ENCODE peak calls at places on chromosomes 3 and 15, in eight cellular contexts. N is frontal cortex; M is GDM1; C is SW480; Y is Right ventricle myocardium superior; R is amniotic stem cell; F is activated T-helper 1 cell treated with anti-CD3 and anti-CD28 coated beads, Interleukin-12 subunit alpha, Interleukin-12 subunit beta, Interleukin-2, Interleukin-4 antibody, amounts not matched to agents 30 ng/mL and 10 ng/mL and 1 ng/mL, durations not matched to agents 14 hours and 24 hours and 36 hours; A is activated gamma-delta T cell treated with Interleukin-2 at 50 U/mL for 16 hours. D is an unnamed sample.
A peak's percentile ranks its signal among the peaks of the same experiment; 100 is the strongest.

GRCh38 chr15:57606816-57607215 is 15.1 kb downstream of the MYZAP start:
- DNase-seq in R (no peak), N (no peak), M (no peak), A (no peak), Y (no peak), F (no peak), C (no peak), D (no peak)

GRCh38 chr3:21803604-21804003 is 52.6 kb upstream of the ZNF385D start:
- DNase-seq in F (no peak), A (no peak), R (no peak), M (no peak), Y (no peak), C (no peak), N (no peak), D (no peak)

GRCh38 chr3:76495216-76495615 is 544.7 kb upstream of the ROBO2 start:
- DNase-seq in C (no peak), F (no peak), N (no peak), R (no peak), A (no peak), Y (no peak), M (no peak), D (no peak)

GRCh38 chr3:172595648-172596393 is 72.6 kb upstream of the TNFSF10 start:
- DNase-seq in Y (no peak), N (peak; percentile 25), F (peak; percentile 42), R (no peak), M (peak; percentile 54), C (peak; percentile 80), A (peak; percentile 35), D (no peak)

GRCh38 chr15:65083262-65083701 is 6.7 kb downstream of the KBTBD13 start:
- DNase-seq in M (no peak), R (no peak), Y (no peak), C (no peak), A (no peak), F (no peak), N (peak; percentile 54), D (no peak)

GRCh38 chr15:63057454-63058335 is 15.1 kb downstream of the TPM1 start:
- DNase-seq in C (no peak), R (no peak), Y (no peak), A (no peak), F (no peak), N (no peak), M (no peak), D (no peak)

GRCh38 chr3:190051643-190052042 is 69.1 kb downstream of the P3H2 start:
- DNase-seq in Y (no peak), F (no peak), N (no peak), A (no peak), C (no peak), R (no peak), M (no peak), D (no peak)

GRCh38 chr3:133047980-133048379 is 9.8 kb downstream of the TMEM108 start:
- DNase-seq in C (no peak), R (no peak), A (no peak), Y (no peak), N (no peak), F (no peak), M (no peak), D (no peak)

GRCh38 chr3:72340476-72341379 is 507.5 kb downstream of the SHQ1 start:
- DNase-seq in C (no peak), Y (no peak), A (no peak), F (no peak), M (no peak), R (no peak), N (no peak), D (no peak)

GRCh38 chr15:45179221-45179985 is 8.4 kb downstream of the SHF start:
- DNase-seq in M (no peak), R (no peak), A (peak; percentile 45), Y (no peak), N (no peak), F (peak; percentile 16), C (peak; percentile 79), D (no peak)

GRCh38 chr15:36707884-36708430 is 128.5 kb downstream of the CDIN1 start:
- DNase-seq in F (no peak), M (no peak), R (no peak), Y (no peak), N (no peak), A (no peak), C (no peak), D (no peak)

GRCh38 chr15:25501828-25502446 is 63.1 kb upstream of the UBE3A start:
- DNase-seq in N (no peak), C (peak; percentile 25), Y (no peak), A (no peak), F (no peak), M (peak; percentile 8), R (no peak), D (no peak)

GRCh38 chr3:113374078-113374477 is 67.2 kb downstream of the CFAP44 start:
- DNase-seq in R (no peak), Y (no peak), N (no peak), A (no peak), M (no peak), C (no peak), F (no peak), D (no peak)

GRCh38 chr3:77259701-77260100 is 219.8 kb downstream of the ROBO2 start:
- DNase-seq in A (no peak), N (no peak), F (no peak), M (no peak), Y (no peak), R (no peak), C (no peak), D (no peak)

GRCh38 chr3:110246796-110247369 is 824.7 kb upstream of the NECTIN3 start:
- DNase-seq in M (no peak), N (no peak), A (no peak), C (no peak), F (no peak), R (no peak), Y (no peak), D (no peak)

GRCh38 chr3:56135941-56136340 is 332.3 kb downstream of the ERC2 start:
- DNase-seq in C (peak; percentile 36), A (no peak), N (no peak), M (no peak), R (no peak), Y (no peak), F (no peak), D (no peak)

GRCh38 chr15:92011611-92012367 is 158.3 kb downstream of the SLCO3A1 start:
- DNase-seq in C (peak; percentile 75), F (no peak), N (no peak), R (no peak), M (no peak), A (no peak), Y (peak; percentile 56), D (no peak)

GRCh38 chr3:70832811-70833509 is 520.5 kb upstream of the MDFIC2 start:
- DNase-seq in A (no peak), C (no peak), N (no peak), Y (no peak), R (no peak), M (peak; percentile 13), F (no peak), D (no peak)

GRCh38 chr15:96331942-96332853 is 1.7 kb downstream of the NR2F2 start:
- DNase-seq in F (no peak), A (no peak), R (no peak), Y (peak; percentile 56), N (no peak), C (peak; percentile 75), M (no peak), D (peak; percentile 65)

GRCh38 chr3:8712045-8712870 is 21.3 kb upstream of the CAV3 start:
- DNase-seq in Y (no peak), N (no peak), R (no peak), M (no peak), C (peak; percentile 77), A (no peak), F (no peak), D (no peak)

GRCh38 chr3:150751781-150752263 is 11.1 kb downstream of the SIAH2 start:
- DNase-seq in A (no peak), R (no peak), N (no peak), Y (no peak), M (no peak), F (no peak), C (peak; percentile 17), D (no peak)